ENCODE peak calls at places on chromosomes 13 and 19, in five cellular contexts. T, F, A, E and B are unnamed samples.

GRCh38 chr13:73708393-73708985 is 425.7 kb downstream of the KLF12 start:
- DNase-seq in T (peak), F (no peak), A (peak), E (peak), B (peak)

GRCh38 chr13:108987488-108987887 is 358.1 kb downstream of the MYO16 start:
- DNase-seq in T (no peak), F (no peak), A (no peak), E (no peak), B (no peak)

GRCh38 chr19:38657633-38658222 is 10.3 kb downstream of the ACTN4 start:
- DNase-seq in T (no peak), F (no peak), A (peak), E (no peak), B (no peak)

GRCh38 chr13:66845393-66845792 is 384.7 kb downstream of the PCDH9 start:
- DNase-seq in T (no peak), F (no peak), A (no peak), E (no peak), B (no peak)

GRCh38 chr13:23681253-23681652 is 111.0 kb downstream of the TNFRSF19 start:
- DNase-seq in T (no peak), F (no peak), A (no peak), E (no peak), B (no peak)

GRCh38 chr19:47514151-47514868 is 553 bp downstream of the NAPA start:
- DNase-seq in T (no peak), F (no peak), A (peak), E (no peak), B (no peak)

GRCh38 chr19:4567584-4568071 is 8.1 kb upstream of the SEMA6B start:
- DNase-seq in T (no peak), F (peak), A (peak), E (no peak), B (peak)

GRCh38 chr19:49150106-49150943 is 4.9 kb downstream of the HRC start:
- DNase-seq in T (peak), F (peak), A (peak), E (peak), B (peak)

GRCh38 chr13:27022571-27023311 is 148.9 kb downstream of the USP12 start:
- DNase-seq in T (no peak), F (peak), A (no peak), E (no peak), B (no peak)

GRCh38 chr19:10418281-10419199 is 1.8 kb upstream of the PDE4A start:
- DNase-seq in T (no peak), F (no peak), A (no peak), E (no peak), B (peak)

GRCh38 chr13:98022210-98022609 is 68.7 kb downstream of the IPO5 start:
- DNase-seq in T (no peak), F (no peak), A (peak), E (no peak), B (no peak)

GRCh38 chr19:1366899-1367870 is 16.5 kb upstream of the NDUFS7 start:
- DNase-seq in T (no peak), F (no peak), A (no peak), E (peak), B (no peak)
- TF ChIP-seq CTCF in T (no peak), F (no peak), A (no peak), E (no peak), B (no peak)

GRCh38 chr13:114234645-114235421 is at the start of gene CDC16:
- DNase-seq in T (peak), F (peak), A (peak), E (peak), B (peak)
- TF ChIP-seq CTCF in T (no peak), F (no peak), A (no peak), E (no peak), B (no peak)

GRCh38 chr19:23822735-23823134 is 64.0 kb upstream of the ZNF681 start:
- DNase-seq in T (no peak), F (no peak), A (no peak), E (no peak), B (no peak)

GRCh38 chr19:23817519-23817918 is 58.8 kb upstream of the ZNF681 start:
- DNase-seq in T (peak), F (no peak), A (peak), E (no peak), B (no peak)
- TF ChIP-seq CTCF in T (peak), F (peak), A (peak), E (peak), B (no peak)

GRCh38 chr19:18775586-18776287 is 15.4 kb downstream of the COMP start:
- DNase-seq in T (peak), F (no peak), A (peak), E (no peak), B (no peak)
- TF ChIP-seq CTCF in T (no peak), F (no peak), A (no peak), E (no peak), B (no peak)

GRCh38 chr19:980133-980998 is 3.8 kb upstream of the WDR18 start:
- DNase-seq in T (no peak), F (no peak), A (peak), E (no peak), B (no peak)

GRCh38 chr19:988081-988480 is 3.9 kb downstream of the WDR18 start:
- DNase-seq in T (no peak), F (no peak), A (no peak), E (no peak), B (no peak)

GRCh38 chr19:982567-983170 is 1.5 kb upstream of the WDR18 start:
- DNase-seq in T (peak), F (peak), A (peak), E (peak), B (peak)

GRCh38 chr19:986083-986482 is 1.9 kb downstream of the WDR18 start:
- DNase-seq in T (no peak), F (no peak), A (no peak), E (no peak), B (no peak)

DNA sequence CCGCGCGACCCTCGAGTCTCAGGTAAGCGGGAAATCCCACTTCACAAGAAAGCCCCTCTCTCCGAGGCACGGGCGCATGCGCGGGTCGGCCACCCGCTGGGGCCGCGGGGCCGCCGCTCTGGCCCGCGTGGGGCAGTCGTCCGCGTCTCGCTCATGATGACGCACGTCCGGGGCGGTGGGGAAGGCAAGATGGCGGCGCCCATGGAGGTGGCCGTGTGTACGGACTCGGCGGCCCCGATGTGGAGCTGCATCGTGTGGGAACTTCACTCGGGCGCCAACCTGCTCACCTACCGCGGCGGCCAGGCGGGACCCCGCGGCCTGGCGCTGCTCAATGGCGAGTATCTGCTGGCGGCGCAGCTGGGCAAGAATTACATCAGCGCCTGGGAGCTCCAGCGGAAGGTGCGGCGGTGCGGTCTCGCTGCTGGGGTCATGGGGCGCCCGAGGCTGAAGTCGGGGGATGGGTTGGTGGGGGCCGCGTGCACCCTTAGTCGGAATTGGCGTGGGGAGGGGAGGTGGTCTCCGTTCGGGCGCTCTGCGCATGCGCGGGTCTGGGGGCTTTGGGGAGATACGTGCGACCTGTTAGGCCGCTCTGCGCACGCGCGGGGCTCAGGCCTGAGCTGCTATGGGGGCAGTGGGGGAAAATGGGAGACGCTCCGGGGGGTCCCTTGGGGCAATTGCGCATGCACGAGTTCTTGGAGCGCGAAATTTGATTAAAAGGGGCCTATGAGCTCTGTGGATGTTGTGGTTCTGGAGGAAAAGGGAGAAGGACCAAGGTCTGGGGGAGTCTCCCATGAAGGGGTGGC is at the start of gene WDR18:
- DNase-seq in T (peak), F (peak), A (peak), E (peak), B (peak)
- TF ChIP-seq CTCF in T (no peak), F (peak), A (no peak), E (no peak), B (peak)

GRCh38 chr13:76928456-76928855 is 19.9 kb upstream of the ACOD1 start:
- DNase-seq in T (no peak), F (no peak), A (no peak), E (no peak), B (no peak)

GRCh38 chr13:76929320-76929719 is 19.0 kb upstream of the ACOD1 start:
- DNase-seq in T (no peak), F (no peak), A (no peak), E (no peak), B (no peak)

GRCh38 chr13:76934671-76935070 is 13.6 kb upstream of the ACOD1 start:
- DNase-seq in T (no peak), F (no peak), A (no peak), E (no peak), B (no peak)

GRCh38 chr13:76927955-76928354 is 20.4 kb upstream of the ACOD1 start:
- DNase-seq in T (no peak), F (no peak), A (no peak), E (no peak), B (no peak)

DNA sequence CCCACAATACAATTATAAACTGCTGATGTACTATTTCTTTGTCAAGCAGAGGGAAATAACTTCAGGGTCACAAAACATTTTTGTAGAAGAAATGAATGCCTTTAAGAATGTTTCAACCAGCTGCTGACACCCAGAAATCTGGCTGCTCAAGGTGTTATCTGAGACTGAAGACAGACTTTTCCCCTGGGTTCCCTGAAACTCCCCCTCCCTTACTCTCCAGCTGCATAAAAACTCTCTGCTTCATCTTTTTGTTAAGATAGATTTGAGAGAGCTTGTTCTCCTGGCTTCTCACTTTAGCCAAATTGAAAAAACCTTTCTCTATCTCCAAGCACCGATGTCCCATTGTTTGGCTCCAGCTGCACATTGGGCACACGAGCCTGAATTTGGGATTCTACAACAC is 18.3 kb upstream of the ACOD1 start:
- DNase-seq in T (no peak), F (no peak), A (no peak), E (no peak), B (no peak)
- TF ChIP-seq CTCF in T (no peak), F (no peak), A (no peak), E (no peak), B (no peak)

DNA sequence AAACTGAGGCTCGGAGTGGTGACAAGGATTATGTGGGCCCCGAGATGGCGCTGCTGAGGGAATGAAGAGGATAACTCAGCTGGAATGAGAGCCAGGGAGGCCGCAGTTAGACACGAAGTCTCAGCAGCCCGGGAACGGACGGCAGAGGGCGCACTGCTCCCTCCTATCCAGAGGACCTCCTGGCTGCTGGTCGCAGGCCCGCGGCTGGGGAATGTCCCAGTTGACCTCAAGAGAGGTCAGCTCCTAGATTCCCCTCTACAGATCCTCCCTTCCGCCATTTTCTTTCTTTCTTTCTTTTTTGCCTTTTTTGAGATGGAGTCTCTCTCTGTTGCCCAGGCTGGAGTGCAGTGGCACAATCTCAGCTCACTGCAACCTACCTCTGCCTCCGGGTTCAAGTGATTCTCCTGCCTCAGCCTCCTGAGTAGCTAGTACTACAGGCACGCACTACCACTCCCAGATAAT is 24.1 kb upstream of the ASPDH start:
- DNase-seq in T (peak), F (peak), A (peak), E (peak), B (peak)
- TF ChIP-seq CTCF in T (peak), F (no peak), A (peak), E (peak), B (peak)

DNA sequence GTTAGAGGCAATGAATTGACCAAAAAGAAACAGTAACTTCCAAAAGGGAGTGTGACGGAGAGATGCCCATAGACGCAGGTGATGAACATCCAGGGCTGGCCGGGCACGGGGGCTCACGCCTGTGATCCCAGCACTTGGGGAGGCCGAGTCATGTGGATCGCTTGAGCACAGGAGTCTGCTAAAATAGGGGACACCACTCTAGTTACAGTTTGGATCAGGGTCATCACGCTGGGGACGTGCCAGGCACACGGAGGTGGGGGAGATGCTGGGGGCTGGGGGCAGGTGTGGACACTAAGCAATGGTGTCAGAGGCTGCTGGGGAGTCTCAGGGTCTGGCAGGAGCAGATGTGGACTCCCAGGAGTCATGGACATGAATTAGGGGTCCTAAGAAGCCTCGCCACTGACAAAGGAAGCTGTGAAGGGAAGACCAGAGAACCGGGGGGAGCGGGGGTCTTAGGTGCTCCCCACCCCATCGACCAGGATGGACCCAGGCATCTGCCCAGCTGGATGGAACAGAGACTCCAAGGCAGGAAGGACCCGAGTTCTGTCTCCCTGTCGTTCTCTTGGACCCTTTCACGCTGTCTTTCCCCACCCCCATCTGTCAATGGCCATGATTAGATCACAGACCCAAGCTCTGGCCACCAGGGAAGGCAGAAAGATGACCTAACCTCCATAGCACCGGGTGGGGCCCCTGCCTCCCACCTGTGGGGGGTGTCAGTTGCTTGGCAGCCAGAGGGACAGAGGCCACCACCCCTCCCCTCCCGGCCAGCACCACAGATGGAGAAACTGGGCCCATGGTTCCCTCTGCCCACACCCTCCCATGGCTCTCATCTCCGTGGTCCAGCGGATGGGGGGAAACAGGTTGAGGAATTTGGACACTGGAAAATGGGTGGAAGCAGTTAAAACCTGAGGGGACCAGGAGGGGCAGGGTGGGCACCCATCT is 19.6 kb downstream of the CCDC8 start:
- DNase-seq in T (no peak), F (no peak), A (no peak), E (no peak), B (no peak)
- TF ChIP-seq CTCF in T (no peak), F (no peak), A (no peak), E (no peak), B (no peak)

GRCh38 chr13:110677731-110678545 is 28.0 kb downstream of the CARS2 start:
- DNase-seq in T (no peak), F (no peak), A (no peak), E (no peak), B (peak)

GRCh38 chr13:110682746-110683145 is 23.2 kb downstream of the CARS2 start:
- DNase-seq in T (no peak), F (no peak), A (no peak), E (no peak), B (no peak)

GRCh38 chr13:110681868-110682550 is 23.9 kb downstream of the CARS2 start:
- DNase-seq in T (no peak), F (no peak), A (no peak), E (no peak), B (no peak)

GRCh38 chr13:110683203-110683883 is 22.6 kb downstream of the CARS2 start:
- DNase-seq in T (no peak), F (no peak), A (peak), E (no peak), B (no peak)

GRCh38 chr13:110680852-110681251 is 25.1 kb downstream of the CARS2 start:
- DNase-seq in T (no peak), F (no peak), A (no peak), E (no peak), B (peak)
- TF ChIP-seq CTCF in T (peak), F (no peak), A (peak), E (peak), B (no peak)

DNA sequence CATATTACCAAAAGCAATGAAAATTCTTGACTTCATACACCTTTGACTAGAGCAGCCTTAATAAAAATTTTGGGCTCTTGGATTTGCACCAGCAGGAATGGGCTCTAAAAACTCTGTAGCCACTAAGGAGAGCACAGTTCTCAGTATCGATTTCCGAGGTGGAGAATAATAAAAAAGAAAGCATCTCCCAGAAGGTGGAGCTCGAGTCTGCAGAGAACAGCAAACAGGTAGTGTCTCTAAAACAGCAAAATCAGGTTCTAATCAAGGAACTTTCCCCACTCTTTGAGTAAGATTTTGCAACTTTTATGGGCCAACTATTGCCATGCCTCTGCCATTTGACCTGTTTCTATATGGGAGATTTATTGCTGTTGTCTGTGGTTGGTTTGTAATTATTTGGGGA is 258.7 kb upstream of the GPC6 start:
- DNase-seq in T (no peak), F (no peak), A (no peak), E (no peak), B (no peak)
- TF ChIP-seq CTCF in T (no peak), F (no peak), A (no peak), E (no peak), B (no peak)